ENCODE peak calls at places on chromosomes 3 and 15, in ten cellular contexts. T is T-helper 2 cell; O is upper lobe of right lung; R is cardiac muscle cell; S is stimulated activated CD8-positive, alpha-beta memory T cell treated with anti-CD3 and anti-CD28 coated beads, Interleukin-2, amount 100 ng/mL, for 48 hours; Y is heart right ventricle; P is ELR; W is T-helper 1 cell; N is EL; X is GDM1. E is an unnamed sample.

GRCh38 chr15:58440181-58440910 is 8.6 kb downstream of the LIPC start:
- DNase-seq in P (peak), Y (no peak), X (no peak), R (peak), S (no peak), W (no peak), T (no peak), N (peak), O (no peak), E (no peak)

GRCh38 chr15:73317651-73318462 is 50.9 kb downstream of the HCN4 start:
- DNase-seq in X (no peak), O (peak), W (no peak), T (no peak), R (no peak), S (no peak), P (no peak), N (no peak), Y (no peak), E (no peak)

GRCh38 chr15:101482526-101483371 is 6.8 kb downstream of the PCSK6 start:
- DNase-seq in X (no peak), O (no peak), Y (no peak), N (no peak), W (no peak), T (no peak), S (no peak), P (no peak), R (no peak), E (no peak)

GRCh38 chr15:71743861-71744382 is 66.4 kb upstream of the NR2E3 start:
- DNase-seq in R (peak), P (peak), X (no peak), N (peak), W (peak), O (no peak), S (peak), Y (no peak), T (peak), E (peak)

GRCh38 chr15:58931985-58932384 is 1.5 kb downstream of the SLTM start:
- DNase-seq in X (no peak), W (no peak), N (peak), R (peak), O (no peak), S (no peak), T (no peak), Y (no peak), P (peak), E (peak)

GRCh38 chr3:117756580-117756979 is 1047.0 kb downstream of the TUSC7 start:
- DNase-seq in Y (no peak), R (no peak), X (no peak), N (peak), W (no peak), S (no peak), O (no peak), T (no peak), P (no peak), E (no peak)

GRCh38 chr3:140499114-140499757 is 178.6 kb upstream of the TRIM42 start:
- DNase-seq in N (no peak), O (no peak), S (no peak), P (peak), R (peak), Y (no peak), X (no peak), W (no peak), T (no peak), E (no peak)

GRCh38 chr15:71662306-71662705 is 148.0 kb upstream of the NR2E3 start:
- DNase-seq in O (no peak), X (no peak), S (no peak), N (no peak), W (no peak), Y (no peak), T (no peak), P (no peak), R (no peak), E (no peak)

GRCh38 chr15:101710806-101711205 is 13.5 kb downstream of the TARS3 start:
- DNase-seq in O (no peak), Y (no peak), W (no peak), R (peak), X (no peak), N (peak), T (no peak), S (no peak), P (peak), E (no peak)

GRCh38 chr3:29453278-29453961 is 172.5 kb downstream of the RBMS3 start:
- DNase-seq in P (no peak), Y (peak), W (no peak), S (no peak), X (no peak), T (no peak), N (no peak), R (peak), O (peak), E (no peak)

GRCh38 chr15:67101981-67102929 is 36.9 kb downstream of the SMAD3 start:
- DNase-seq in S (no peak), W (no peak), R (peak), Y (no peak), P (peak), N (peak), X (no peak), T (no peak), O (no peak), E (peak)

E was measured in Kasumi-1.